ENCODE peak calls at places on chromosomes 4 and X, in four cellular contexts. One of them, this sample, is unnamed.

GRCh38 chr4:6230502-6230785 is 30.1 kb upstream of the JAKMIP1 start:
- DNase-seq in heart right ventricle: no peak
- DNase-seq in astrocyte of the spinal cord: no peak
- DNase-seq in pancreas: no peak
- DNase-seq in this sample: no peak

GRCh38 chr4:3236326-3236878 is 12.6 kb upstream of the MSANTD1 start:
- DNase-seq in astrocyte of the spinal cord: no peak
- DNase-seq in heart right ventricle: no peak
- DNase-seq in pancreas: no peak
- DNase-seq in this sample: no peak

GRCh38 chrX:10989386-10989785 is 121.7 kb upstream of the HCCS start:
- DNase-seq in astrocyte of the spinal cord: no peak
- DNase-seq in pancreas: no peak
- DNase-seq in heart right ventricle: no peak
- DNase-seq in this sample: no peak

GRCh38 chr4:1033840-1034551 is 22.6 kb downstream of the FGFRL1 start:
- DNase-seq in pancreas: no peak
- DNase-seq in astrocyte of the spinal cord: peak
- DNase-seq in heart right ventricle: peak
- DNase-seq in this sample: no peak

GRCh38 chr4:94912606-94913005 is 154.9 kb downstream of the BMPR1B start:
- DNase-seq in pancreas: no peak
- DNase-seq in astrocyte of the spinal cord: no peak
- DNase-seq in heart right ventricle: no peak
- DNase-seq in this sample: no peak

GRCh38 chrX:10103023-10103422 is 53.8 kb upstream of the CLCN4 start:
- DNase-seq in pancreas: no peak
- DNase-seq in heart right ventricle: no peak
- DNase-seq in astrocyte of the spinal cord: peak
- DNase-seq in this sample: no peak

GRCh38 chr4:5144384-5144783 is 93.1 kb downstream of the STK32B start:
- DNase-seq in heart right ventricle: no peak
- DNase-seq in astrocyte of the spinal cord: no peak
- DNase-seq in pancreas: no peak
- DNase-seq in this sample: no peak

GRCh38 chr4:25750874-25751273 is 95.2 kb downstream of the SLC34A2 start:
- DNase-seq in pancreas: no peak
- DNase-seq in heart right ventricle: no peak
- DNase-seq in astrocyte of the spinal cord: no peak
- DNase-seq in this sample: no peak

GRCh38 chr4:48772568-48772967 is 7.5 kb downstream of the FRYL start:
- DNase-seq in pancreas: no peak
- DNase-seq in heart right ventricle: no peak
- DNase-seq in astrocyte of the spinal cord: no peak
- DNase-seq in this sample: no peak

GRCh38 chrX:41452972-41453371 is 5.8 kb downstream of the NYX start:
- DNase-seq in astrocyte of the spinal cord: peak
- DNase-seq in heart right ventricle: no peak
- DNase-seq in pancreas: no peak
- DNase-seq in this sample: no peak

GRCh38 chr4:123744664-123745290 is 348.2 kb downstream of the SPRY1 start:
- DNase-seq in pancreas: no peak
- DNase-seq in astrocyte of the spinal cord: peak
- DNase-seq in heart right ventricle: no peak
- DNase-seq in this sample: no peak

GRCh38 chrX:56783996-56784620 is 55.1 kb downstream of the NBDY start:
- DNase-seq in astrocyte of the spinal cord: no peak
- DNase-seq in pancreas: no peak
- DNase-seq in heart right ventricle: no peak
- DNase-seq in this sample: no peak

GRCh38 chrX:127259742-127260141 is 440.2 kb downstream of the PRR32 start:
- DNase-seq in pancreas: no peak
- DNase-seq in heart right ventricle: no peak
- DNase-seq in astrocyte of the spinal cord: no peak
- DNase-seq in this sample: no peak

GRCh38 chr4:1601852-1602525 is 82.1 kb downstream of the FAM53A start:
- DNase-seq in heart right ventricle: peak
- DNase-seq in pancreas: peak
- DNase-seq in astrocyte of the spinal cord: no peak
- DNase-seq in this sample: no peak

GRCh38 chrX:53269536-53270107 is 11.8 kb downstream of the IQSEC2 start:
- DNase-seq in pancreas: no peak
- DNase-seq in heart right ventricle: no peak
- DNase-seq in astrocyte of the spinal cord: no peak
- DNase-seq in this sample: no peak

GRCh38 chrX:148871422-148872152 is 371.2 kb downstream of the AFF2 start:
- DNase-seq in astrocyte of the spinal cord: peak
- DNase-seq in pancreas: no peak
- DNase-seq in heart right ventricle: no peak
- DNase-seq in this sample: no peak

GRCh38 chr4:148530114-148530513 is 87.9 kb upstream of the NR3C2 start:
- DNase-seq in pancreas: no peak
- DNase-seq in heart right ventricle: no peak
- DNase-seq in astrocyte of the spinal cord: no peak
- DNase-seq in this sample: no peak

GRCh38 chrX:103098488-103098887 is 5.5 kb upstream of the NXF3 start:
- DNase-seq in heart right ventricle: no peak
- DNase-seq in pancreas: no peak
- DNase-seq in astrocyte of the spinal cord: no peak
- DNase-seq in this sample: no peak

GRCh38 chrX:41304178-41304577 is 29.8 kb upstream of the DDX3X start:
- DNase-seq in heart right ventricle: no peak
- DNase-seq in astrocyte of the spinal cord: no peak
- DNase-seq in pancreas: no peak
- DNase-seq in this sample: no peak

GRCh38 chrX:12225073-12225472 is 86.8 kb downstream of the FRMPD4 start:
- DNase-seq in heart right ventricle: no peak
- DNase-seq in astrocyte of the spinal cord: no peak
- DNase-seq in pancreas: no peak
- DNase-seq in this sample: no peak
- TF ChIP-seq CTCF in heart right ventricle: no peak
- TF ChIP-seq CTCF in astrocyte of the spinal cord: no peak
- TF ChIP-seq CTCF in pancreas: no peak
- TF ChIP-seq CTCF in this sample: no peak

GRCh38 chr4:53508446-53508845 is 82.8 kb downstream of the LNX1 start:
- DNase-seq in pancreas: no peak
- DNase-seq in heart right ventricle: no peak
- DNase-seq in astrocyte of the spinal cord: peak
- DNase-seq in this sample: no peak
- TF ChIP-seq CTCF in pancreas: no peak
- TF ChIP-seq CTCF in heart right ventricle: no peak
- TF ChIP-seq CTCF in astrocyte of the spinal cord: no peak
- TF ChIP-seq CTCF in this sample: no peak

DNA sequence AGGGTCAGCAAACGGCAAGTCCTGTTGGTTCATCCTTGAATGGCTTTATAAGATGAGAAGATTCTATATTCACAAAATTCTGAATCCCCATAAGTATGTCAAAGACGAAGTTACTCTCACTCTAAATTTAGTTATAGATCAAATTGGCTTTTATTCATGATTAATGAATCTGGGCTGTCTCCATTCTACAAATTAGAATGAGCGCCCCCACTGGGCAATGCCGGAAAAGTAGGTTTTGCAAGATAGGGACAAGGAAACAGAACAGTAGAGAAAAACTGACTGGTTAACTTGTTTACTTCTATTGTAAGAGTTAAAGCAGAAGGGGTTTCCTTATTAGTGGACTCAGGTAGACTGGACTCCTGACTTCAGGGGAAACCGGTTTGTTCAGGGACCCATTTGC is 100.3 kb downstream of the F11 start:
- DNase-seq in pancreas: no peak
- DNase-seq in heart right ventricle: no peak
- DNase-seq in astrocyte of the spinal cord: no peak
- DNase-seq in this sample: no peak
- TF ChIP-seq CTCF in pancreas: no peak
- TF ChIP-seq CTCF in heart right ventricle: no peak
- TF ChIP-seq CTCF in astrocyte of the spinal cord: no peak
- TF ChIP-seq CTCF in this sample: no peak

GRCh38 chr4:109977854-109978501 is 65.3 kb downstream of the EGF start:
- DNase-seq in heart right ventricle: no peak
- DNase-seq in astrocyte of the spinal cord: peak
- DNase-seq in pancreas: no peak
- DNase-seq in this sample: no peak
- TF ChIP-seq CTCF in heart right ventricle: peak
- TF ChIP-seq CTCF in astrocyte of the spinal cord: peak
- TF ChIP-seq CTCF in pancreas: peak
- TF ChIP-seq CTCF in this sample: peak

GRCh38 chr4:15684498-15684897 is 2.9 kb downstream of the FAM200B start:
- DNase-seq in heart right ventricle: no peak
- DNase-seq in astrocyte of the spinal cord: no peak
- DNase-seq in pancreas: no peak
- DNase-seq in this sample: no peak

GRCh38 chr4:15682340-15682725 is 706 bp downstream of the FAM200B start:
- DNase-seq in pancreas: no peak
- DNase-seq in astrocyte of the spinal cord: peak
- DNase-seq in heart right ventricle: no peak
- DNase-seq in this sample: no peak

GRCh38 chr4:15681372-15682339 is at the start of gene FAM200B:
- DNase-seq in heart right ventricle: peak
- DNase-seq in astrocyte of the spinal cord: peak
- DNase-seq in pancreas: peak
- DNase-seq in this sample: peak

GRCh38 chr4:15681067-15681371 is 608 bp upstream of the FAM200B start:
- DNase-seq in heart right ventricle: no peak
- DNase-seq in pancreas: no peak
- DNase-seq in astrocyte of the spinal cord: no peak
- DNase-seq in this sample: no peak

GRCh38 chr4:15682790-15683495 is 1.3 kb downstream of the FAM200B start:
- DNase-seq in heart right ventricle: no peak
- DNase-seq in astrocyte of the spinal cord: no peak
- DNase-seq in pancreas: no peak
- DNase-seq in this sample: no peak
- TF ChIP-seq CTCF in heart right ventricle: no peak
- TF ChIP-seq CTCF in astrocyte of the spinal cord: no peak
- TF ChIP-seq CTCF in pancreas: no peak
- TF ChIP-seq CTCF in this sample: no peak

This sample was measured in prostate gland.